ENCODE peak calls at places on chromosome 19, in ten cellular contexts. One of them, this sample, is unnamed.
A peak's percentile ranks its signal among the peaks of the same experiment; 100 is the strongest.

GRCh38 chr19:3046621-3047306 is 15.5 kb downstream of the TLE5 start:
- DNase-seq in astrocyte of the hippocampus: no peak
- DNase-seq in AG09319: no peak
- DNase-seq in neural crest cell: no peak
- DNase-seq in ovary: peak; percentile 87
- DNase-seq in CD8-positive, alpha-beta memory T cell: no peak
- DNase-seq in AG04450: no peak
- DNase-seq in psoas muscle: no peak
- DNase-seq in OCI-M1: peak; percentile 36
- DNase-seq in naive thymus-derived CD4-positive, alpha-beta T cell: no peak
- DNase-seq in this sample: no peak

GRCh38 chr19:6654347-6655310 is 15.3 kb downstream of the TNFSF14 start:
- DNase-seq in astrocyte of the hippocampus: no peak
- DNase-seq in AG09319: no peak
- DNase-seq in neural crest cell: no peak
- DNase-seq in ovary: no peak
- DNase-seq in CD8-positive, alpha-beta memory T cell: peak; percentile 65
- DNase-seq in AG04450: no peak
- DNase-seq in psoas muscle: no peak
- DNase-seq in OCI-M1: peak; percentile 41
- DNase-seq in naive thymus-derived CD4-positive, alpha-beta T cell: no peak
- DNase-seq in this sample: no peak

GRCh38 chr19:6065685-6066365 is 44.5 kb downstream of the RFX2 start:
- DNase-seq in astrocyte of the hippocampus: peak; percentile 72
- DNase-seq in AG09319: no peak
- DNase-seq in neural crest cell: no peak
- DNase-seq in ovary: peak; percentile 60
- DNase-seq in CD8-positive, alpha-beta memory T cell: peak; percentile 70
- DNase-seq in AG04450: no peak
- DNase-seq in psoas muscle: no peak
- DNase-seq in OCI-M1: peak; percentile 75
- DNase-seq in naive thymus-derived CD4-positive, alpha-beta T cell: peak; percentile 19
- DNase-seq in this sample: no peak

GRCh38 chr19:30742981-30743380 is 370.8 kb downstream of the ZNF536 start:
- DNase-seq in astrocyte of the hippocampus: no peak
- DNase-seq in AG09319: no peak
- DNase-seq in neural crest cell: no peak
- DNase-seq in ovary: no peak
- DNase-seq in CD8-positive, alpha-beta memory T cell: no peak
- DNase-seq in AG04450: no peak
- DNase-seq in psoas muscle: no peak
- DNase-seq in OCI-M1: no peak
- DNase-seq in naive thymus-derived CD4-positive, alpha-beta T cell: no peak
- DNase-seq in this sample: no peak

GRCh38 chr19:32519023-32519422 is 62.0 kb upstream of the PDCD5 start:
- DNase-seq in astrocyte of the hippocampus: no peak
- DNase-seq in AG09319: no peak
- DNase-seq in neural crest cell: no peak
- DNase-seq in ovary: no peak
- DNase-seq in CD8-positive, alpha-beta memory T cell: no peak
- DNase-seq in AG04450: no peak
- DNase-seq in psoas muscle: no peak
- DNase-seq in OCI-M1: peak; percentile 35
- DNase-seq in naive thymus-derived CD4-positive, alpha-beta T cell: peak; percentile 13
- DNase-seq in this sample: no peak

GRCh38 chr19:56125806-56126590 is 4.9 kb upstream of the ZNF787 start:
- DNase-seq in astrocyte of the hippocampus: no peak
- DNase-seq in AG09319: no peak
- DNase-seq in neural crest cell: no peak
- DNase-seq in ovary: no peak
- DNase-seq in CD8-positive, alpha-beta memory T cell: no peak
- DNase-seq in AG04450: no peak
- DNase-seq in psoas muscle: peak; percentile 85
- DNase-seq in OCI-M1: peak; percentile 62
- DNase-seq in naive thymus-derived CD4-positive, alpha-beta T cell: no peak
- DNase-seq in this sample: no peak

GRCh38 chr19:52170863-52171320 is 529 bp downstream of the ZNF836 start:
- DNase-seq in astrocyte of the hippocampus: peak; percentile 45
- DNase-seq in AG09319: no peak
- DNase-seq in neural crest cell: peak; percentile 20
- DNase-seq in ovary: peak; percentile 35
- DNase-seq in CD8-positive, alpha-beta memory T cell: no peak
- DNase-seq in AG04450: no peak
- DNase-seq in psoas muscle: peak; percentile 64
- DNase-seq in OCI-M1: no peak
- DNase-seq in naive thymus-derived CD4-positive, alpha-beta T cell: peak; percentile 17
- DNase-seq in this sample: no peak

GRCh38 chr19:33446156-33446917 is 72.8 kb downstream of the CEBPG start:
- DNase-seq in astrocyte of the hippocampus: peak; percentile 41
- DNase-seq in AG09319: no peak
- DNase-seq in neural crest cell: no peak
- DNase-seq in ovary: no peak
- DNase-seq in CD8-positive, alpha-beta memory T cell: no peak
- DNase-seq in AG04450: no peak
- DNase-seq in psoas muscle: peak; percentile 37
- DNase-seq in OCI-M1: no peak
- DNase-seq in naive thymus-derived CD4-positive, alpha-beta T cell: no peak
- DNase-seq in this sample: no peak

GRCh38 chr19:51821921-51822716 is 27.2 kb downstream of the FPR3 start:
- DNase-seq in astrocyte of the hippocampus: peak; percentile 38
- DNase-seq in AG09319: no peak
- DNase-seq in neural crest cell: no peak
- DNase-seq in ovary: no peak
- DNase-seq in CD8-positive, alpha-beta memory T cell: no peak
- DNase-seq in AG04450: no peak
- DNase-seq in psoas muscle: no peak
- DNase-seq in OCI-M1: peak; percentile 98
- DNase-seq in naive thymus-derived CD4-positive, alpha-beta T cell: no peak
- DNase-seq in this sample: no peak

GRCh38 chr19:48365602-48366001 is 1.4 kb downstream of the SYNGR4 start:
- DNase-seq in astrocyte of the hippocampus: no peak
- DNase-seq in AG09319: no peak
- DNase-seq in neural crest cell: no peak
- DNase-seq in ovary: no peak
- DNase-seq in CD8-positive, alpha-beta memory T cell: no peak
- DNase-seq in AG04450: no peak
- DNase-seq in psoas muscle: no peak
- DNase-seq in OCI-M1: no peak
- DNase-seq in naive thymus-derived CD4-positive, alpha-beta T cell: no peak
- DNase-seq in this sample: no peak